ENCODE peak calls at places on chromosomes 11 and 22, in ten cellular contexts. Y, P, C, I, Q, S, L, N, O and U are unnamed samples.

GRCh38 chr11:36109850-36110606 is 166.2 kb downstream of the LDLRAD3 start:
- DNase-seq in S (no peak), Y (no peak), N (no peak), O (no peak), P (no peak), C (no peak), Q (no peak), I (no peak), L (peak; percentile 62), U (no peak)

GRCh38 chr11:8292351-8292750 is 28.7 kb upstream of the LMO1 start:
- DNase-seq in I (no peak), L (no peak), C (no peak), Q (no peak), S (no peak), O (no peak), Y (peak; percentile 29), N (no peak), P (no peak), U (no peak)

GRCh38 chr22:46612904-46613605 is 7.1 kb upstream of the GRAMD4 start:
- DNase-seq in I (no peak), L (no peak), N (no peak), C (no peak), Y (no peak), S (no peak), P (no peak), Q (no peak), O (peak; percentile 15), U (no peak)

GRCh38 chr11:1384206-1384965 is 5.3 kb upstream of the BRSK2 start:
- DNase-seq in Q (no peak), N (no peak), L (no peak), O (no peak), S (no peak), C (no peak), Y (no peak), I (no peak), P (no peak), U (no peak)

GRCh38 chr11:122656631-122657101 is 1.1 kb downstream of the UBASH3B start:
- DNase-seq in Q (peak; percentile 15), P (no peak), O (peak; percentile 59), S (peak; percentile 41), C (peak; percentile 41), L (no peak), N (peak; percentile 44), I (no peak), Y (no peak), U (peak; percentile 71)

GRCh38 chr11:18836415-18836814 is 44.8 kb upstream of the PTPN5 start:
- DNase-seq in C (no peak), O (no peak), P (no peak), N (no peak), I (no peak), Q (no peak), L (no peak), Y (no peak), S (peak; percentile 4), U (no peak)

GRCh38 chr22:23274891-23275694 is 94.8 kb downstream of the BCR start:
- DNase-seq in N (no peak), P (no peak), I (no peak), O (no peak), L (no peak), Y (no peak), S (no peak), C (no peak), Q (no peak), U (no peak)

GRCh38 chr11:5624489-5625278 is at the start of gene TRIM34:
- DNase-seq in Y (no peak), I (peak; percentile 62), O (peak; percentile 95), N (peak; percentile 74), P (no peak), S (peak; percentile 80), Q (peak; percentile 64), C (peak; percentile 55), L (no peak), U (peak; percentile 74)

GRCh38 chr11:6354651-6355485 is 34.6 kb upstream of the CAVIN3 start:
- DNase-seq in I (no peak), N (peak; percentile 44), S (no peak), O (peak; percentile 38), Y (no peak), L (no peak), P (no peak), C (no peak), Q (no peak), U (no peak)

GRCh38 chr11:26573896-26574295 is 1.8 kb upstream of the MUC15 start:
- DNase-seq in P (no peak), Q (no peak), S (no peak), L (no peak), N (no peak), Y (no peak), I (no peak), O (no peak), C (no peak), U (no peak)

GRCh38 chr22:29202231-29203192 is 3.2 kb upstream of the EMID1 start:
- DNase-seq in N (peak; percentile 18), I (no peak), L (no peak), Y (no peak), O (peak; percentile 26), Q (peak; percentile 21), C (peak; percentile 59), P (no peak), S (peak; percentile 99), U (peak; percentile 30)

GRCh38 chr11:27735281-27735680 is 35.0 kb upstream of the BDNF start:
- DNase-seq in L (no peak), I (no peak), S (no peak), N (no peak), P (no peak), O (peak; percentile 86), Q (no peak), Y (no peak), C (no peak), U (peak; percentile 77)

GRCh38 chr22:44497218-44497903 is 672 bp downstream of the RTL6 start:
- DNase-seq in L (no peak), C (no peak), Y (no peak), P (no peak), N (peak; percentile 40), I (no peak), O (peak; percentile 16), S (peak; percentile 13), Q (no peak), U (peak; percentile 14)

GRCh38 chr22:44496305-44496704 is 1.7 kb downstream of the RTL6 start:
- DNase-seq in I (no peak), N (no peak), O (no peak), P (no peak), L (no peak), Y (no peak), C (no peak), S (no peak), Q (no peak), U (no peak)

GRCh38 chr22:44496844-44497217 is 1.2 kb downstream of the RTL6 start:
- DNase-seq in O (no peak), N (no peak), I (no peak), Q (no peak), S (no peak), Y (no peak), L (no peak), P (no peak), C (no peak), U (peak; percentile 7)

GRCh38 chr22:44495629-44496028 is 2.4 kb downstream of the RTL6 start:
- DNase-seq in C (no peak), I (no peak), Q (no peak), S (no peak), L (no peak), N (no peak), O (no peak), Y (no peak), P (no peak), U (no peak)

GRCh38 chr22:44497904-44498242 is at the start of gene RTL6:
- DNase-seq in N (no peak), Y (no peak), Q (peak; percentile 10), C (no peak), S (no peak), I (no peak), O (no peak), L (no peak), P (peak; percentile 6), U (no peak)
- TF ChIP-seq POLR2A in N (peak; percentile 36), Y (no peak), Q (no peak), C (no peak), S (no peak), I (peak; percentile 48), O (peak; percentile 38), L (no peak), P (peak; percentile 18), U (no peak)

GRCh38 chr11:59528741-59529140 is 17.4 kb downstream of the OR4D9 start:
- DNase-seq in O (no peak), N (no peak), Q (no peak), Y (no peak), P (no peak), I (no peak), S (no peak), C (no peak), L (no peak), U (no peak)

GRCh38 chr11:59532620-59533019 is 21.3 kb downstream of the OR4D9 start:
- DNase-seq in N (no peak), I (no peak), C (no peak), Y (no peak), S (no peak), P (no peak), O (no peak), Q (no peak), L (no peak), U (no peak)

GRCh38 chr11:59534676-59535075 is 23.3 kb downstream of the OR4D9 start:
- DNase-seq in L (no peak), O (no peak), I (no peak), Q (no peak), S (no peak), Y (no peak), N (no peak), C (no peak), P (no peak), U (no peak)
- TF ChIP-seq CTCF in L (no peak), O (no peak), I (no peak), Q (no peak), S (no peak), Y (no peak), N (no peak), C (no peak), P (no peak), U (no peak)

GRCh38 chr11:117335399-117335798 is 7.7 kb downstream of the CEP164 start:
- DNase-seq in L (no peak), Y (no peak), O (no peak), S (no peak), P (no peak), N (no peak), Q (no peak), C (no peak), I (no peak), U (no peak)
- TF ChIP-seq POLR2A in L (no peak), Y (no peak), O (no peak), S (no peak), P (no peak), N (no peak), Q (no peak), C (no peak), I (no peak), U (no peak)

DNA sequence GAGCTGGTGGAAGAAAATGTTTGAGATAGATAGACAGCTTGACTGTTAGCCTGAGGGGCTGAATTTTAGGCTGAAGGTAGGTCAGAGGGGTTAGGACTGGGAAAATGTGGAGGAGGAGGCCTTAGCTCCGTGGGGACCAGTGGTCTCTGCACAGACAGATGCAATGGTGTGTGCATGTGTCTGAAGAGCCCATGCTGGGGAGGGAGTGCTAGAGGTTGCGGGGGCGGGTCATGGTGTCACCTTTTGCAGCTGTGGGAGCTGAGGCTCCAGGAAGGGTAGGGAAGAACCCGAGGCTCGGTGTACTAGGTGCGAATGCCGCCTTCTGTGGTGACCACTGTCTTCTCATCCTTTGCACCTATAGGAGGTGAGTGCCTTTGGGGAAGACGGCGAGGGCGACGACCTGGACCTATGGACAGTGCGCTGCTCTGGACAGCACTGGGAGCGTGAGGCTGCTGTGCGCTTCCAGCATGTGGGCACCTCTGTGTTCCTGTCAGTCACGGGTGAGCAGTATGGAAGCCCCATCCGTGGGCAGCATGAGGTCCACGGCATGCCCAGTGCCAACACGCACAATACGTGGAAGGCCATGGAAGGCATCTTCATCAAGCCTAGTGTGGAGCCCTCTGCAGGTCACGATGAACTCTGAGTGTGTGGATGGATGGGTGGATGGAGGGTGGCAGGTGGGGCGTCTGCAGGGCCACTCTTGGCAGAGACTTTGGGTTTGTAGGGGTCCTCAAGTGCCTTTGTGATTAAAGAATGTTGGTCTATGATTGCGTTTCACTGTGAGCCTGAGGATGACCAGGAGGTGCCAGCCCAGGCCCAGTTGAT is 1.6 kb downstream of the SDF2L1 start:
- DNase-seq in S (no peak), O (no peak), Q (no peak), P (no peak), C (no peak), N (peak; percentile 24), I (no peak), L (no peak), Y (no peak), U (no peak)
- TF ChIP-seq CTCF in S (peak; percentile 29), O (no peak), Q (no peak), P (peak; percentile 24), C (no peak), N (no peak), I (no peak), L (peak; percentile 24), Y (no peak), U (no peak)